ENCODE peak calls at places on chromosomes 3 and 15, in nine cellular contexts. Y is glutamatergic neuron; R is Calu3; P is AG09309; N is CD4-positive, alpha-beta T cell; X is B cell; J is cardiac muscle cell; W is astrocyte; U is HCT116. Q is an unnamed sample.
A peak's percentile ranks its signal among the peaks of the same experiment; 100 is the strongest.

GRCh38 chr3:10019326-10019725 is 6.9 kb upstream of the FANCD2 start:
- DNase-seq in X (no peak), W (no peak), U (no peak), N (no peak), J (no peak), R (no peak), P (no peak), Y (no peak), Q (no peak)

GRCh38 chr3:40487172-40487571 is 10.2 kb downstream of the ZNF619 start:
- DNase-seq in N (no peak), W (no peak), U (no peak), X (no peak), P (no peak), J (no peak), R (no peak), Y (no peak), Q (no peak)

GRCh38 chr15:62588930-62589655 is 424.0 kb upstream of the C2CD4B start:
- DNase-seq in P (no peak), N (no peak), Y (no peak), X (no peak), W (peak; percentile 64), U (no peak), R (no peak), J (no peak), Q (no peak)

GRCh38 chr3:2921903-2922302 is 188.3 kb downstream of the IL5RA start:
- DNase-seq in X (peak; percentile 6), Y (no peak), R (peak; percentile 12), N (no peak), U (no peak), J (peak; percentile 38), W (no peak), P (no peak), Q (no peak)

GRCh38 chr3:141659821-141660597 is 78.1 kb upstream of the RNF7 start:
- DNase-seq in X (no peak), J (peak; percentile 83), U (no peak), P (no peak), N (no peak), Y (peak; percentile 74), W (peak; percentile 33), R (peak; percentile 75), Q (peak; percentile 53)

GRCh38 chr15:78992416-78993256 is 47.8 kb upstream of the CTSH start:
- DNase-seq in W (no peak), Y (no peak), X (no peak), P (no peak), R (no peak), J (no peak), U (no peak), N (no peak), Q (no peak)

GRCh38 chr3:30893678-30894325 is 659 bp downstream of the GADL1 start:
- DNase-seq in N (no peak), Y (no peak), X (no peak), U (no peak), R (no peak), J (no peak), P (no peak), W (no peak), Q (no peak)

GRCh38 chr3:72633101-72633500 is 215.1 kb downstream of the SHQ1 start:
- DNase-seq in X (no peak), R (no peak), U (no peak), N (no peak), W (peak; percentile 60), Y (no peak), J (no peak), P (no peak), Q (no peak)

GRCh38 chr3:72597756-72598195 is 250.5 kb downstream of the SHQ1 start:
- DNase-seq in R (no peak), U (no peak), J (peak; percentile 41), X (no peak), P (no peak), W (peak; percentile 20), N (no peak), Y (no peak), Q (no peak)

GRCh38 chr3:195258449-195259145 is 12.4 kb downstream of the XXYLT1 start:
- DNase-seq in N (no peak), X (no peak), P (no peak), R (no peak), Y (no peak), W (no peak), U (no peak), J (no peak), Q (no peak)

GRCh38 chr3:72976182-72976825 is 20.3 kb upstream of the PPP4R2 start:
- DNase-seq in J (no peak), R (no peak), N (no peak), Y (no peak), P (peak; percentile 52), U (no peak), X (no peak), W (no peak), Q (no peak)

GRCh38 chr3:196042673-196043072 is 39.2 kb downstream of the TFRC start:
- DNase-seq in J (no peak), W (no peak), R (no peak), P (no peak), Y (no peak), N (no peak), U (no peak), X (no peak), Q (no peak)

GRCh38 chr3:104763007-104763406 is 603.7 kb upstream of the ALCAM start:
- DNase-seq in J (no peak), R (no peak), W (peak; percentile 55), Y (no peak), U (no peak), X (no peak), N (no peak), P (no peak), Q (no peak)

GRCh38 chr3:85670626-85671025 is 711.8 kb downstream of the CADM2 start:
- DNase-seq in J (no peak), X (no peak), N (no peak), R (no peak), W (peak; percentile 54), P (no peak), Y (no peak), U (no peak), Q (no peak)

DNA sequence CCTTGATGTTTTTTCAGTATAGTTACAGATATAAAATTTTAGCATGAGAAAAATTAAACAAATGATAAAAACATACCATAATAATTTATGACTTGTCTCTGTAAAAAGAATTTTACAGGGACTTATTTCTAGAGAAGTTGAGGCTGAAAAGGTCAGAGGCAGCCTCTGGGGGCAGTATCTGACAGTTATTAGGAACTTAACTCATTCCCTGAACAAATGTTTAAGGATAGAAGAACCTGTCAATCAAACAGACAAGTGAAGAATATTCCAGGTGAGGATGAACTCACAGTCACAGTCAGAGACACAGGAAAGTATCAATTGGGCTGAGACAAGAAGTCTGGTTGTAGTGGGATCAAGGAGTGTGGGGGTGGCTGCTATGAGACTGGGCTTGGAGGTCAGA is 7.3 kb downstream of the MYLK start:
- DNase-seq in Y (no peak), W (no peak), U (no peak), X (no peak), J (no peak), R (no peak), P (no peak), N (no peak), Q (no peak)
- TF ChIP-seq CTCF in Y (no peak), W (peak; percentile 5), U (peak; percentile 25), X (no peak), J (peak; percentile 23), R (no peak), P (peak; percentile 13), N (no peak), Q (peak; percentile 54)

GRCh38 chr3:31908391-31909097 is 72.5 kb downstream of the OSBPL10 start:
- DNase-seq in X (no peak), J (no peak), Y (no peak), R (peak; percentile 20), N (no peak), U (peak; percentile 7), P (no peak), W (peak; percentile 4), Q (no peak)
- TF ChIP-seq CTCF in X (no peak), J (no peak), Y (no peak), R (no peak), N (no peak), U (peak; percentile 79), P (peak; percentile 30), W (no peak), Q (no peak)

GRCh38 chr15:40702077-40702476 is 7.1 kb downstream of the RAD51 start:
- DNase-seq in J (no peak), P (no peak), N (no peak), U (no peak), X (no peak), Y (no peak), R (no peak), W (no peak), Q (no peak)
- TF ChIP-seq CTCF in J (peak; percentile 23), P (no peak), N (peak; percentile 16), U (peak; percentile 8), X (peak; percentile 23), Y (peak; percentile 44), R (no peak), W (peak; percentile 18), Q (peak; percentile 43)

DNA sequence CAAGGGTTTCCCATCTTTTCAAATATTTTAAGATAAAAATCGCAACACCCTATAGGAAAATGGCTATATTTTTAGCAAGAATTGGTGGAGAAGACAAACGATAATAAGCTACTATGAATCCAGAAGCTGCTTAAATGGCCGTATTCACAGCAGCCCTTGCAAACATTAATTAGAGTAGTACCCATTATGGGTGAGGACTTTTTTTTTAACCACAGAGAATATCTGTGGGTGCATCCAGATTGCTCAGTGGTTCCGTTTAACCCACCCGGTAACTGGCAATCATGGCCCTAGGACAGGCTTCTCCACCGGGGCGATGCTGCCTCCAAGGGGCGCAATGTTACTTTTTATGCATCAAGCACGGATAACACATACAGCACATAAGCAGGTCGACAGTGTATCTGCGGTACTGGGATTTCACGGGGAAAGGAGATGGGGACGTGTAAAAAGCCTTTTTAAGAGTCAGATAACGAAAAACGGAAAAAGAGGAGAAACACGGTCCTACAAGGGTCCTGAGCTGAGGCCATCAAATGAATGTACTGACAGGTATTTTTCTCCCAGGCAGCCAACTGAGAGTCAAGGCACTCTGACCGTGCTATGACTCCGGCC is 968 bp upstream of the TMEM266 start:
- DNase-seq in N (no peak), U (no peak), X (peak; percentile 41), W (no peak), P (no peak), Y (peak; percentile 30), R (peak; percentile 7), J (peak; percentile 42), Q (peak; percentile 8)
- TF ChIP-seq CTCF in N (no peak), U (peak; percentile 40), X (no peak), W (no peak), P (peak; percentile 20), Y (no peak), R (no peak), J (peak; percentile 2), Q (no peak)

GRCh38 chr3:103446958-103447357 is 1012.1 kb downstream of the ZPLD1 start:
- DNase-seq in X (no peak), U (no peak), N (no peak), R (no peak), W (no peak), J (no peak), Y (no peak), P (no peak), Q (no peak)
- TF ChIP-seq CTCF in X (no peak), U (no peak), N (no peak), R (no peak), W (no peak), J (no peak), Y (no peak), P (no peak), Q (no peak)

GRCh38 chr15:100651253-100651652 is 48.9 kb downstream of the ASB7 start:
- DNase-seq in J (no peak), U (no peak), R (no peak), N (no peak), P (no peak), Y (no peak), X (no peak), W (no peak), Q (no peak)
- TF ChIP-seq CTCF in J (no peak), U (no peak), R (no peak), N (no peak), P (peak; percentile 24), Y (no peak), X (no peak), W (no peak), Q (no peak)